ENCODE peak calls at places on chromosomes 2 and 18, in nine cellular contexts. One of them, this sample, is unnamed.
A peak's percentile ranks its signal among the peaks of the same experiment; 100 is the strongest.

GRCh38 chr2:217186152-217186551 is 326.3 kb upstream of the TNP1 start:
- DNase-seq in GM12891: no peak
- DNase-seq in HepG2: no peak
- DNase-seq in lower leg skin: peak; percentile 36
- DNase-seq in spleen: no peak
- DNase-seq in uterus: peak; percentile 32
- DNase-seq in esophagus muscularis mucosa: no peak
- DNase-seq in H54: no peak
- DNase-seq in body of pancreas: peak; percentile 18
- DNase-seq in this sample: no peak

GRCh38 chr2:241007880-241008710 is 9.7 kb downstream of the SNED1 start:
- DNase-seq in GM12891: no peak
- DNase-seq in H54: no peak
- DNase-seq in lower leg skin: peak; percentile 10
- DNase-seq in uterus: no peak
- DNase-seq in body of pancreas: no peak
- DNase-seq in HepG2: no peak
- DNase-seq in esophagus muscularis mucosa: peak; percentile 91
- DNase-seq in spleen: peak; percentile 69
- DNase-seq in this sample: no peak

GRCh38 chr18:13216092-13216582 is 2.4 kb upstream of the LDLRAD4 start:
- DNase-seq in GM12891: no peak
- DNase-seq in HepG2: peak; percentile 66
- DNase-seq in H54: peak; percentile 51
- DNase-seq in body of pancreas: peak; percentile 67
- DNase-seq in uterus: peak; percentile 65
- DNase-seq in esophagus muscularis mucosa: no peak
- DNase-seq in lower leg skin: peak; percentile 75
- DNase-seq in spleen: no peak
- DNase-seq in this sample: peak; percentile 66

GRCh38 chr2:218448934-218449333 is 30.0 kb downstream of the VIL1 start:
- DNase-seq in spleen: no peak
- DNase-seq in GM12891: no peak
- DNase-seq in H54: peak; percentile 35
- DNase-seq in body of pancreas: no peak
- DNase-seq in HepG2: peak; percentile 86
- DNase-seq in lower leg skin: no peak
- DNase-seq in uterus: no peak
- DNase-seq in esophagus muscularis mucosa: no peak
- DNase-seq in this sample: no peak

GRCh38 chr18:56202567-56203136 is 435.7 kb downstream of the TXNL1 start:
- DNase-seq in esophagus muscularis mucosa: no peak
- DNase-seq in lower leg skin: no peak
- DNase-seq in spleen: no peak
- DNase-seq in body of pancreas: no peak
- DNase-seq in GM12891: no peak
- DNase-seq in H54: no peak
- DNase-seq in uterus: no peak
- DNase-seq in HepG2: no peak
- DNase-seq in this sample: no peak

GRCh38 chr2:7759898-7760297 is 842.7 kb downstream of the RNF144A start:
- DNase-seq in uterus: no peak
- DNase-seq in lower leg skin: no peak
- DNase-seq in body of pancreas: no peak
- DNase-seq in spleen: no peak
- DNase-seq in H54: no peak
- DNase-seq in esophagus muscularis mucosa: no peak
- DNase-seq in HepG2: no peak
- DNase-seq in GM12891: no peak
- DNase-seq in this sample: no peak

GRCh38 chr2:229111744-229112143 is 159.3 kb downstream of the PID1 start:
- DNase-seq in HepG2: no peak
- DNase-seq in esophagus muscularis mucosa: no peak
- DNase-seq in spleen: no peak
- DNase-seq in uterus: no peak
- DNase-seq in GM12891: no peak
- DNase-seq in body of pancreas: no peak
- DNase-seq in lower leg skin: no peak
- DNase-seq in H54: no peak
- DNase-seq in this sample: no peak

GRCh38 chr2:32210767-32211408 is 45.2 kb downstream of the SLC30A6 start:
- DNase-seq in H54: no peak
- DNase-seq in esophagus muscularis mucosa: no peak
- DNase-seq in spleen: no peak
- DNase-seq in uterus: no peak
- DNase-seq in HepG2: no peak
- DNase-seq in lower leg skin: no peak
- DNase-seq in GM12891: no peak
- DNase-seq in body of pancreas: no peak
- DNase-seq in this sample: no peak

GRCh38 chr2:150811259-150811912 is 323.9 kb upstream of the RND3 start:
- DNase-seq in uterus: no peak
- DNase-seq in body of pancreas: no peak
- DNase-seq in H54: no peak
- DNase-seq in spleen: no peak
- DNase-seq in lower leg skin: peak; percentile 68
- DNase-seq in GM12891: no peak
- DNase-seq in esophagus muscularis mucosa: no peak
- DNase-seq in HepG2: no peak
- DNase-seq in this sample: no peak

GRCh38 chr2:168373468-168373867 is 82.6 kb upstream of the CERS6 start:
- DNase-seq in GM12891: no peak
- DNase-seq in HepG2: no peak
- DNase-seq in uterus: no peak
- DNase-seq in lower leg skin: no peak
- DNase-seq in body of pancreas: no peak
- DNase-seq in esophagus muscularis mucosa: no peak
- DNase-seq in spleen: no peak
- DNase-seq in H54: no peak
- DNase-seq in this sample: no peak

GRCh38 chr2:168371273-168371992 is 84.6 kb upstream of the CERS6 start:
- DNase-seq in lower leg skin: no peak
- DNase-seq in GM12891: no peak
- DNase-seq in HepG2: no peak
- DNase-seq in esophagus muscularis mucosa: no peak
- DNase-seq in body of pancreas: no peak
- DNase-seq in spleen: peak; percentile 66
- DNase-seq in uterus: no peak
- DNase-seq in H54: no peak
- DNase-seq in this sample: no peak

GRCh38 chr2:168365094-168365621 is 90.9 kb upstream of the CERS6 start:
- DNase-seq in uterus: no peak
- DNase-seq in body of pancreas: no peak
- DNase-seq in lower leg skin: no peak
- DNase-seq in H54: no peak
- DNase-seq in HepG2: no peak
- DNase-seq in spleen: no peak
- DNase-seq in esophagus muscularis mucosa: no peak
- DNase-seq in GM12891: no peak
- DNase-seq in this sample: peak; percentile 55

GRCh38 chr2:168363382-168364092 is 92.5 kb upstream of the CERS6 start:
- DNase-seq in esophagus muscularis mucosa: no peak
- DNase-seq in H54: no peak
- DNase-seq in spleen: no peak
- DNase-seq in uterus: no peak
- DNase-seq in body of pancreas: no peak
- DNase-seq in HepG2: no peak
- DNase-seq in GM12891: no peak
- DNase-seq in lower leg skin: no peak
- DNase-seq in this sample: no peak

DNA sequence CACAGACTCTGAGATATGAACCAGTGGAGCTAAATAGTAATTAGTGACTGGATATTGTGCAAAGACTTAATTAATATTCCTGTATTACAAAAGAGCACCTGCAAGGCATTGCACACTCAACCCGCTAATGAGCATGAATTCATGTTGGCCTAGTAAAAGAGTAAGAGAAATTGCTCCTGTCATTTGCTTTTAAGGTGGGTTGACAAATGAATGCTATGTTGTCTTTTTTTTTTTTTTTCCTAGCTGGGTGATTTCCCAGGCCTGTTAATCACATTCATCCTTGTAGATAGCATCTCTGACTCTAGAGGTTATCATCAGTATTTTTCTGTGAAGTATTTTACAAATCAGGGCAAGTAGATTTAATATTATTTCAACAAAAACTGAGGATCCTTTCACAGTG is 87.0 kb upstream of the CERS6 start:
- DNase-seq in spleen: no peak
- DNase-seq in uterus: no peak
- DNase-seq in esophagus muscularis mucosa: no peak
- DNase-seq in HepG2: no peak
- DNase-seq in H54: no peak
- DNase-seq in lower leg skin: no peak
- DNase-seq in body of pancreas: no peak
- DNase-seq in GM12891: no peak
- DNase-seq in this sample: no peak
- TF ChIP-seq POLR2A in spleen: no peak
- TF ChIP-seq POLR2A in uterus: no peak
- TF ChIP-seq POLR2A in esophagus muscularis mucosa: no peak
- TF ChIP-seq POLR2A in HepG2: no peak
- TF ChIP-seq POLR2A in H54: no peak
- TF ChIP-seq POLR2A in lower leg skin: no peak
- TF ChIP-seq POLR2A in body of pancreas: no peak
- TF ChIP-seq POLR2A in GM12891: no peak
- TF ChIP-seq POLR2A in this sample: no peak

DNA sequence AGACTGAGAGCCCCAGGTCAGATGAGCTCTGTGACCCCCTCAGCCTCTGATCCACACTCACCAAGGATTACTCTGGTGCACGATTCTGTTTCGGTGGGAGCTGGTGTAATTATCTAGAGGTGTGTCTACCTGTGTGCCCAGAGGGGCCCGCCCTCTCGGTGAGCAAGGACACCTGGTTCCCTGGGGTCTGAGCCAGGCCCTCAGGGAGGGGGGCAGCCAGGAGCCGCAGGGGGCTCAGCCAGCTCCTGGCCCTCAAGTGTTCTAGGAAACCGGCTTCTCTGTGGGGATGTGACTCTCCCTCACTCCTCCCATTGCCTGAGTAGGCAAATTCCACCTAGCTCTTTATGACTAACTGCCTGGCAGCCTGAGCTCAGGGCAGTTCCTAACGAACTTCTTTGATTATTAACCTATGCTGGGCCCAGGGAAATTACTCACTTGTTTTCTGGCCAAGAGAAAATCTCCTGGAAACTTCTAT is 17.4 kb downstream of the AGAP1 start:
- DNase-seq in H54: peak; percentile 90
- DNase-seq in HepG2: peak; percentile 48
- DNase-seq in esophagus muscularis mucosa: no peak
- DNase-seq in GM12891: no peak
- DNase-seq in lower leg skin: no peak
- DNase-seq in uterus: no peak
- DNase-seq in body of pancreas: peak; percentile 76
- DNase-seq in spleen: no peak
- DNase-seq in this sample: peak; percentile 77
- TF ChIP-seq POLR2A in H54: no peak
- TF ChIP-seq POLR2A in HepG2: no peak
- TF ChIP-seq POLR2A in esophagus muscularis mucosa: no peak
- TF ChIP-seq POLR2A in GM12891: no peak
- TF ChIP-seq POLR2A in lower leg skin: no peak
- TF ChIP-seq POLR2A in uterus: no peak
- TF ChIP-seq POLR2A in body of pancreas: no peak
- TF ChIP-seq POLR2A in spleen: no peak
- TF ChIP-seq POLR2A in this sample: no peak

GRCh38 chr2:96485751-96486643 is 19.2 kb downstream of the NEURL3 start:
- DNase-seq in H54: peak; percentile 83
- DNase-seq in uterus: peak; percentile 59
- DNase-seq in spleen: peak; percentile 92
- DNase-seq in esophagus muscularis mucosa: no peak
- DNase-seq in body of pancreas: peak; percentile 75
- DNase-seq in lower leg skin: no peak
- DNase-seq in GM12891: peak; percentile 60
- DNase-seq in HepG2: peak; percentile 48
- DNase-seq in this sample: peak; percentile 79
- TF ChIP-seq POLR2A in H54: peak; percentile 40
- TF ChIP-seq POLR2A in uterus: peak; percentile 69
- TF ChIP-seq POLR2A in spleen: peak; percentile 38
- TF ChIP-seq POLR2A in esophagus muscularis mucosa: no peak
- TF ChIP-seq POLR2A in body of pancreas: peak; percentile 25
- TF ChIP-seq POLR2A in lower leg skin: no peak
- TF ChIP-seq POLR2A in GM12891: peak; percentile 95
- TF ChIP-seq POLR2A in HepG2: no peak
- TF ChIP-seq POLR2A in this sample: peak; percentile 85

GRCh38 chr18:31450409-31450808 is 2.9 kb downstream of the DSG3 start:
- DNase-seq in esophagus muscularis mucosa: no peak
- DNase-seq in uterus: no peak
- DNase-seq in lower leg skin: no peak
- DNase-seq in H54: no peak
- DNase-seq in HepG2: no peak
- DNase-seq in GM12891: no peak
- DNase-seq in body of pancreas: no peak
- DNase-seq in spleen: no peak
- DNase-seq in this sample: no peak

GRCh38 chr18:31445908-31446307 is 1.6 kb upstream of the DSG3 start:
- DNase-seq in HepG2: no peak
- DNase-seq in spleen: no peak
- DNase-seq in esophagus muscularis mucosa: no peak
- DNase-seq in GM12891: no peak
- DNase-seq in body of pancreas: no peak
- DNase-seq in lower leg skin: no peak
- DNase-seq in uterus: no peak
- DNase-seq in H54: no peak
- DNase-seq in this sample: no peak

GRCh38 chr18:31444142-31444541 is 3.4 kb upstream of the DSG3 start:
- DNase-seq in H54: no peak
- DNase-seq in spleen: no peak
- DNase-seq in body of pancreas: no peak
- DNase-seq in esophagus muscularis mucosa: no peak
- DNase-seq in GM12891: no peak
- DNase-seq in uterus: no peak
- DNase-seq in HepG2: no peak
- DNase-seq in lower leg skin: no peak
- DNase-seq in this sample: no peak

GRCh38 chr18:31446854-31447253 is 687 bp upstream of the DSG3 start:
- DNase-seq in lower leg skin: no peak
- DNase-seq in spleen: no peak
- DNase-seq in esophagus muscularis mucosa: no peak
- DNase-seq in H54: no peak
- DNase-seq in GM12891: no peak
- DNase-seq in body of pancreas: no peak
- DNase-seq in uterus: no peak
- DNase-seq in HepG2: no peak
- DNase-seq in this sample: no peak

DNA sequence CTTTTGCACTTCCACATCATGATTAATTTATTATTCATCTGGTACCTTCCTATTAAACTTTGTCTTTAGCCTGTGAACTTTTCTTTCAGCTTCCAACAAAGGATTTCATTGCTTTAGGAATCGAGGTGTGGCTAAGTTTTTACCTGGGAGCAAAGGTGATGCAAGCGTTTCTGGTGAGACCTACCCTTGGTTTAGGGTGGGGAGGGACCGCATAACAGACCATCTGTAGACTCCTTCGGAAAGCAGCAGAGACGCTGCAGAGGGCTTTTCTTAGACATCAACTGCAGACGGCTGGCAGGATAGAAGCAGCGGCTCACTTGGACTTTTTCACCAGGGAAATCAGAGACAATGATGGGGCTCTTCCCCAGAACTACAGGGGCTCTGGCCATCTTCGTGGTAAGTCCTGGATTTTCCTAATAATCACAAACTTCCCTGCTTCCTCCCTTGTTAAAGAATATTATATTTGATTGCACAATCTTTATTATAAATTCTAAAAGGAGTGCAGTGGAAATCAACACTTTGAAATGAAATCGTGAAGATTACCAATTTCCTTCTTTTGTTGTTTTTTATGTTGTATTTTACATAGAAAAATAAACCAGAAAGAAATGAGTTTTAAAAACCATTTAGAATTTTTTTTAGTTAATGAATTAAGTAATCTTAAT is at the start of gene DSG3:
- DNase-seq in esophagus muscularis mucosa: no peak
- DNase-seq in spleen: no peak
- DNase-seq in lower leg skin: peak; percentile 62
- DNase-seq in H54: no peak
- DNase-seq in GM12891: no peak
- DNase-seq in uterus: no peak
- DNase-seq in HepG2: no peak
- DNase-seq in body of pancreas: no peak
- DNase-seq in this sample: no peak
- TF ChIP-seq POLR2A in esophagus muscularis mucosa: no peak
- TF ChIP-seq POLR2A in spleen: no peak
- TF ChIP-seq POLR2A in lower leg skin: no peak
- TF ChIP-seq POLR2A in H54: no peak
- TF ChIP-seq POLR2A in GM12891: no peak
- TF ChIP-seq POLR2A in uterus: no peak
- TF ChIP-seq POLR2A in HepG2: no peak
- TF ChIP-seq POLR2A in body of pancreas: no peak
- TF ChIP-seq POLR2A in this sample: no peak